ENCODE peak calls at places on chromosomes 12 and 14, in seven cellular contexts. One of them, this sample, is unnamed.

GRCh38 chr14:33210304-33210703 is 271.6 kb downstream of the NPAS3 start:
- DNase-seq in pons: no peak
- DNase-seq in lower lobe of right lung: no peak
- DNase-seq in omental fat pad: no peak
- DNase-seq in GM10248: no peak
- DNase-seq in NCI-H1092 treated with DMSO at 0.1 percent for 48 hours: no peak
- DNase-seq in non-pigmented ciliary epithelial cell: no peak
- DNase-seq in this sample: no peak

GRCh38 chr12:121093487-121093891 is 39.2 kb upstream of the P2RX7 start:
- DNase-seq in GM10248: no peak
- DNase-seq in non-pigmented ciliary epithelial cell: no peak
- DNase-seq in pons: no peak
- DNase-seq in NCI-H1092 treated with DMSO at 0.1 percent for 48 hours: no peak
- DNase-seq in lower lobe of right lung: no peak
- DNase-seq in omental fat pad: no peak
- DNase-seq in this sample: no peak

GRCh38 chr12:104740668-104741067 is 217.4 kb downstream of the SLC41A2 start:
- DNase-seq in NCI-H1092 treated with DMSO at 0.1 percent for 48 hours: no peak
- DNase-seq in non-pigmented ciliary epithelial cell: no peak
- DNase-seq in lower lobe of right lung: no peak
- DNase-seq in pons: peak; percentile 92
- DNase-seq in GM10248: peak; percentile 78
- DNase-seq in omental fat pad: no peak
- DNase-seq in this sample: peak; percentile 47

GRCh38 chr12:27499377-27499776 is 24.6 kb upstream of the PPFIBP1 start:
- DNase-seq in omental fat pad: no peak
- DNase-seq in GM10248: no peak
- DNase-seq in pons: no peak
- DNase-seq in NCI-H1092 treated with DMSO at 0.1 percent for 48 hours: no peak
- DNase-seq in non-pigmented ciliary epithelial cell: no peak
- DNase-seq in lower lobe of right lung: no peak
- DNase-seq in this sample: no peak

GRCh38 chr14:66330218-66330617 is 156.0 kb upstream of the CCDC196 start:
- DNase-seq in non-pigmented ciliary epithelial cell: no peak
- DNase-seq in lower lobe of right lung: no peak
- DNase-seq in NCI-H1092 treated with DMSO at 0.1 percent for 48 hours: no peak
- DNase-seq in GM10248: no peak
- DNase-seq in pons: no peak
- DNase-seq in omental fat pad: no peak
- DNase-seq in this sample: no peak

GRCh38 chr14:72948481-72949138 is 22.3 kb downstream of the DCAF4 start:
- DNase-seq in NCI-H1092 treated with DMSO at 0.1 percent for 48 hours: peak; percentile 23
- DNase-seq in non-pigmented ciliary epithelial cell: no peak
- DNase-seq in lower lobe of right lung: peak; percentile 67
- DNase-seq in omental fat pad: peak; percentile 91
- DNase-seq in GM10248: peak; percentile 65
- DNase-seq in pons: peak; percentile 58
- DNase-seq in this sample: peak; percentile 35

GRCh38 chr14:25237845-25238244 is 187.9 kb upstream of the STXBP6 start:
- DNase-seq in lower lobe of right lung: no peak
- DNase-seq in GM10248: no peak
- DNase-seq in non-pigmented ciliary epithelial cell: no peak
- DNase-seq in pons: peak; percentile 50
- DNase-seq in NCI-H1092 treated with DMSO at 0.1 percent for 48 hours: peak; percentile 39
- DNase-seq in omental fat pad: no peak
- DNase-seq in this sample: no peak

GRCh38 chr12:103529306-103529705 is 33.5 kb upstream of the C12orf42 start:
- DNase-seq in omental fat pad: no peak
- DNase-seq in non-pigmented ciliary epithelial cell: no peak
- DNase-seq in pons: no peak
- DNase-seq in GM10248: no peak
- DNase-seq in NCI-H1092 treated with DMSO at 0.1 percent for 48 hours: no peak
- DNase-seq in lower lobe of right lung: no peak
- DNase-seq in this sample: no peak

GRCh38 chr12:17691369-17691768 is 398.6 kb downstream of the RERGL start:
- DNase-seq in omental fat pad: no peak
- DNase-seq in non-pigmented ciliary epithelial cell: no peak
- DNase-seq in NCI-H1092 treated with DMSO at 0.1 percent for 48 hours: no peak
- DNase-seq in pons: no peak
- DNase-seq in GM10248: no peak
- DNase-seq in lower lobe of right lung: no peak
- DNase-seq in this sample: no peak

GRCh38 chr12:111428728-111429175 is 23.0 kb downstream of the SH2B3 start:
- DNase-seq in pons: no peak
- DNase-seq in lower lobe of right lung: peak; percentile 80
- DNase-seq in non-pigmented ciliary epithelial cell: no peak
- DNase-seq in omental fat pad: no peak
- DNase-seq in NCI-H1092 treated with DMSO at 0.1 percent for 48 hours: no peak
- DNase-seq in GM10248: no peak
- DNase-seq in this sample: no peak

GRCh38 chr12:103705927-103706326 is 118.9 kb downstream of the STAB2 start:
- DNase-seq in lower lobe of right lung: no peak
- DNase-seq in omental fat pad: no peak
- DNase-seq in GM10248: no peak
- DNase-seq in non-pigmented ciliary epithelial cell: no peak
- DNase-seq in pons: no peak
- DNase-seq in NCI-H1092 treated with DMSO at 0.1 percent for 48 hours: no peak
- DNase-seq in this sample: no peak

This sample was measured in putamen.